ENCODE peak calls at places on chromosomes 5 and 9, in five cellular contexts. J is BE2C, Q is stomach, V is GM12878, B is fibroblast of lung. H is an unnamed sample.

GRCh38 chr9:99752710-99753109 is 69.0 kb upstream of the NR4A3 start:
- DNase-seq in J (no peak), Q (no peak), V (no peak), B (peak; percentile 73), H (no peak)

GRCh38 chr5:139149477-139150199 is 48.5 kb downstream of the SIL1 start:
- DNase-seq in J (no peak), Q (no peak), V (no peak), B (peak; percentile 44), H (no peak)

GRCh38 chr9:128275198-128276007 is at the start of gene GOLGA2:
- DNase-seq in J (peak; percentile 34), Q (no peak), V (no peak), B (peak; percentile 64), H (no peak)

GRCh38 chr5:74517700-74518099 is 122.8 kb downstream of the ENC1 start:
- DNase-seq in J (no peak), Q (no peak), V (no peak), B (peak; percentile 72), H (no peak)

GRCh38 chr9:27033815-27034403 is 28.4 kb upstream of the LRRC19 start:
- DNase-seq in J (peak; percentile 63), Q (peak; percentile 59), V (peak; percentile 13), B (peak; percentile 66), H (peak; percentile 14)

GRCh38 chr9:98809311-98810105 is 2.0 kb downstream of the GALNT12 start:
- DNase-seq in J (no peak), Q (no peak), V (no peak), B (no peak), H (no peak)

GRCh38 chr5:102481044-102481715 is 17.6 kb downstream of the SLCO6A1 start:
- DNase-seq in J (no peak), Q (no peak), V (no peak), B (no peak), H (no peak)

GRCh38 chr9:38263534-38263933 is 129.0 kb upstream of the ALDH1B1 start:
- DNase-seq in J (no peak), Q (no peak), V (no peak), B (peak; percentile 44), H (no peak)

GRCh38 chr9:121885345-121885901 is 207.7 kb downstream of the TTLL11 start:
- DNase-seq in J (no peak), Q (no peak), V (no peak), B (peak; percentile 49), H (no peak)

GRCh38 chr5:53243403-53243802 is 133.8 kb upstream of the MOCS2 start:
- DNase-seq in J (no peak), Q (no peak), V (no peak), B (no peak), H (no peak)

GRCh38 chr9:134436926-134437325 is 110.7 kb downstream of the RXRA start:
- DNase-seq in J (no peak), Q (no peak), V (no peak), B (no peak), H (no peak)

GRCh38 chr5:138339086-138339456 is 1.0 kb downstream of the FAM53C start:
- DNase-seq in J (no peak), Q (peak; percentile 35), V (no peak), B (peak; percentile 39), H (no peak)

GRCh38 chr5:53360811-53361210 is 119.6 kb upstream of the FST start:
- DNase-seq in J (no peak), Q (no peak), V (no peak), B (peak; percentile 86), H (no peak)

GRCh38 chr5:61055434-61056006 is 106.7 kb downstream of the SMIM15 start:
- DNase-seq in J (no peak), Q (no peak), V (peak; percentile 15), B (peak; percentile 80), H (peak; percentile 12)

GRCh38 chr5:3329427-3329826 is 266.2 kb upstream of the IRX1 start:
- DNase-seq in J (no peak), Q (no peak), V (no peak), B (no peak), H (no peak)

GRCh38 chr5:96381526-96381925 is 51.5 kb downstream of the PCSK1 start:
- DNase-seq in J (peak; percentile 30), Q (no peak), V (no peak), B (no peak), H (no peak)

GRCh38 chr9:95105519-95106287 is 211.8 kb downstream of the FANCC start:
- DNase-seq in J (no peak), Q (no peak), V (no peak), B (no peak), H (no peak)

GRCh38 chr5:138305797-138306196 is 25.8 kb downstream of the CDC25C start:
- DNase-seq in J (peak; percentile 47), Q (peak; percentile 32), V (no peak), B (no peak), H (no peak)

GRCh38 chr5:9570876-9571275 is 25.0 kb upstream of the SEMA5A start:
- DNase-seq in J (no peak), Q (no peak), V (no peak), B (no peak), H (no peak)
- TF ChIP-seq CTCF in J (no peak), Q (no peak), V (no peak), B (no peak), H (no peak)

DNA sequence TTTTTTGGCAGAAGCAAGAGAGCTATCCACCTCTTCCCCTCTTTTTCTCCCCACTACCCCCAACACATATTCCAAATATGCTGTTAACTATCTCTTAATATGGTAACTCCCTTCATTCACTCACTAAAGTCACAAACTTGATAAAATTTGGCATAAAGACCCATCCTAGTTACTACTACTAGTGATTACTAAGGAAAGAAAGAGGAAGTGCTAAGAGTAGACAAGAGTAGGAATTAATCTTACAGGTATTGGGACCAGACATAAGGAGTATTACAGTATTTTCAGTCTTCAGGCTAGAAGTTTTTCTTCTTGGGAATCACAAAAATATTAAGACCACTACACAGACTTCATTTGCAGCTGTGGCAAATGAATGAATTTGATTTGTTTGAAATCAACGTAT is 2.2 kb downstream of the ADAMTS6 start:
- DNase-seq in J (no peak), Q (no peak), V (no peak), B (no peak), H (no peak)
- H3K4me3 ChIP-seq in J (no peak overlapping the region), Q (no peak overlapping the region), V (peak overlapping the region; percentile 79), B (peak overlapping the region; percentile 84), H (no peak overlapping the region)

DNA sequence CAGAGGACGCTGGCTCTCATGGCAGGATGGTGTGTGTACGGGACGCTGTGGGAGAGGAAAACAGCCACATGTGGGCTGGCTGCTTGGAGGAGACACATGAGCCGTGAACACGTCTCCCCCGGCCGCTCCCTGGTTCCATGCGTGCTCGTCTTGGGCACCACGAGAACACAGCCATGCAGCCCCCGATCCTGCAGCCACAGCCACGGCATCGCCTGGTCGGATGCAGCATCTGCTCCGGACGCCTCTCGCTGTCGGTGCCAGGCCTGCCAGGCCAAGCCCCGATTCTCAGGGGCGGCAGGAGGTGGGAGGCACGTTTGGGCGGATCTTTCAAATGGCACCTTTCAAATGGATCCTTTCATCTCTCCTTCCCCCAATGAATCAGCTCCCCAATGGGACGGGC is 3.2 kb downstream of the LCN10 start:
- DNase-seq in J (no peak), Q (no peak), V (no peak), B (no peak), H (no peak)
- H3K27me3 ChIP-seq in J (no peaks in the 10 kb centered on the region), Q (peaks cover 52% of the 10 kb centered on the region), V (no peaks in the 10 kb centered on the region), B (peaks cover 26% of the 10 kb centered on the region), H (no peaks in the 10 kb centered on the region)

DNA sequence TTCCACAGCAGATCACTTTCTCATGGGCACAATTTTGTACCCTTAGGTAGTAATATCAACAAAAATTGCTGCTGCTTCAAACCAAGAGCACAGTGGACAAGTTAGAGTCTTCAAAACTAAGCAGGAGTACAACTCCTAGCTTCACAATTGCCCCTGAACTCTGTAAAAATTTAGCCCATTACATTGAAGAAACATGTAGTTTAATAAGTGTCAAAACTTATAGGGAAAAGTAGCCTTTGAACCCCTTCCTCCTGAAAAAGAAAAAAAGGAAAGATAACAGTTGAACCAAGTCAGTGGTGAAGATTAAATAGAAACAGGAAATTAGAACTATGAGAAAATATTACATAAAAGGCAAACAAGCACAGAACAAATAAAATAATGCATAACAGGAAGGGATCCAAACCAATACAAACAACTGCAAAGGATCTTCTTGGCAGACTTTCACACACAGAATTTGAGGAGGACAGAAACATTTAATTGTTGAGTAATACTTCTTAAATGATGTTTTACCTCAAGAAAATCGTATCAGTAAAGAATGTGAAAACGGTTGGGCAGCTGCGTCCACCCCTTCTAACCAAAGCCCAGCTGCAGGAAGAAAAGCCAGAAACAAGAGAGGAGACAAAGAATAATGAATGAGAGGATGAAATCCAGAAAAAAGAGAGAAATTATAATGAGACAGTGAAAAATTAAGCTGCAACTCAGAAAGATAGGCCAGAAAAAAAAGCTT is 636.0 kb downstream of the NR2F1-AS1 start:
- DNase-seq in J (no peak), Q (no peak), V (no peak), B (peak; percentile 65), H (no peak)
- TF ChIP-seq CTCF in J (no peak), Q (no peak), V (no peak), B (no peak), H (no peak)

GRCh38 chr5:14593326-14594036 is 11.9 kb downstream of the OTULINL start:
- DNase-seq in J (no peak), Q (no peak), V (no peak), B (no peak), H (no peak)
- H3K4me3 ChIP-seq in J (no peak overlapping the region), Q (no peak overlapping the region), V (no peak overlapping the region), B (no peak overlapping the region), H (no peak overlapping the region)

GRCh38 chr9:29211003-29211584 is 1637.8 kb upstream of the C9orf72 start:
- DNase-seq in J (no peak), Q (no peak), V (no peak), B (no peak), H (no peak)
- H3K27me3 ChIP-seq in J (peaks cover 17% of the 10 kb centered on the region), Q (peaks cover 53% of the 10 kb centered on the region), V (peaks cover 7% of the 10 kb centered on the region), B (peaks cover 5% of the 10 kb centered on the region), H (no peaks in the 10 kb centered on the region)

GRCh38 chr5:108451269-108451668 is 69.4 kb upstream of the FBXL17 start:
- DNase-seq in J (no peak), Q (no peak), V (no peak), B (peak; percentile 27), H (no peak)
- TF ChIP-seq CTCF in J (peak; percentile 13), Q (no peak), V (no peak), B (peak; percentile 7), H (no peak)

GRCh38 chr9:34379334-34380033 is 2.8 kb upstream of the MYORG start:
- DNase-seq in J (peak; percentile 84), Q (peak; percentile 92), V (peak; percentile 62), B (peak; percentile 81), H (peak; percentile 76)
- H3K4me3 ChIP-seq in J (peak overlapping the region; percentile 37), Q (peak overlapping the region; percentile 64), V (peak overlapping the region; percentile 64), B (peak overlapping the region; percentile 48), H (peak overlapping the region; percentile 51)

H was measured in GM06990.